ENCODE peak calls at places on chromosome 9, in eight cellular contexts. V is uterus; R is activated CD4-positive, alpha-beta T cell treated with anti-CD3 and anti-CD28 coated beads for 24 hours; I is keratinocyte; G is HS-5; F is stomach; O is substantia nigra; C is NCI-H510A treated with DMSO at 0.1 percent for 48 hours. T is an unnamed sample.

GRCh38 chr9:121769939-121770338 is 118.5 kb downstream of the DAB2IP start:
- DNase-seq in I (no peak), G (no peak), C (no peak), O (no peak), V (no peak), F (no peak), R (no peak), T (no peak)

GRCh38 chr9:111158375-111158774 is 120.1 kb upstream of the LPAR1 start:
- DNase-seq in G (no peak), C (no peak), F (no peak), V (no peak), O (no peak), R (no peak), I (no peak), T (peak)

GRCh38 chr9:131278421-131279111 is 2.3 kb upstream of the FAM78A start:
- DNase-seq in F (no peak), V (no peak), C (no peak), R (no peak), G (no peak), O (no peak), I (no peak), T (no peak)

GRCh38 chr9:21994996-21995651 is 533 bp downstream of the CDKN2B-AS1 start:
- DNase-seq in O (peak), R (no peak), G (peak), F (peak), V (peak), I (no peak), C (peak), T (no peak)

GRCh38 chr9:77807295-77807694 is 159.2 kb upstream of the GNA14 start:
- DNase-seq in I (peak), F (no peak), O (no peak), G (peak), R (no peak), C (no peak), V (no peak), T (peak)

GRCh38 chr9:130893250-130894101 is 3.1 kb downstream of the QRFP start:
- DNase-seq in F (peak), G (no peak), V (no peak), R (no peak), O (no peak), I (no peak), C (no peak), T (no peak)

GRCh38 chr9:131395745-131396479 is 2.0 kb downstream of the PRRC2B start:
- DNase-seq in V (no peak), O (no peak), R (no peak), F (no peak), G (no peak), C (no peak), I (no peak), T (no peak)

GRCh38 chr9:35070823-35071813 is 1.3 kb downstream of the VCP start:
- DNase-seq in R (no peak), C (no peak), V (no peak), I (no peak), F (peak), O (no peak), G (no peak), T (no peak)

GRCh38 chr9:137820161-137820855 is 57.3 kb upstream of the CACNA1B start:
- DNase-seq in R (no peak), C (no peak), I (no peak), O (no peak), V (no peak), F (no peak), G (no peak), T (no peak)

GRCh38 chr9:80615964-80616363 is 1044.2 kb downstream of the TLE4 start:
- DNase-seq in I (no peak), G (no peak), O (no peak), R (no peak), C (no peak), F (no peak), V (no peak), T (peak)

GRCh38 chr9:90025816-90026215 is 421.0 kb downstream of the GADD45G start:
- DNase-seq in G (no peak), O (no peak), R (no peak), C (no peak), I (peak), V (no peak), F (no peak), T (no peak)

GRCh38 chr9:128100581-128100980 is 26.9 kb downstream of the PTGES2 start:
- DNase-seq in C (no peak), V (no peak), O (no peak), I (no peak), R (no peak), G (no peak), F (no peak), T (no peak)

GRCh38 chr9:108296056-108296455 is 559.7 kb downstream of the ACTL7B start:
- DNase-seq in G (peak), C (no peak), I (no peak), F (no peak), O (no peak), V (no peak), R (no peak), T (peak)

GRCh38 chr9:19690128-19690527 is 98.7 kb downstream of the SLC24A2 start:
- DNase-seq in R (no peak), O (no peak), V (no peak), I (peak), C (no peak), G (no peak), F (no peak), T (no peak)

GRCh38 chr9:6575324-6575758 is 70.2 kb downstream of the GLDC start:
- DNase-seq in I (no peak), R (no peak), G (no peak), F (no peak), C (no peak), V (no peak), O (no peak), T (no peak)

GRCh38 chr9:83588256-83588655 is 34.7 kb upstream of the IDNK start:
- DNase-seq in R (no peak), F (no peak), C (no peak), V (no peak), O (no peak), G (no peak), I (no peak), T (no peak)

GRCh38 chr9:137305060-137305787 is 3.2 kb upstream of the NRARP start:
- DNase-seq in V (peak), O (no peak), G (no peak), F (peak), I (no peak), R (peak), C (peak), T (no peak)

GRCh38 chr9:136671646-136672430 is 9.1 kb downstream of the EGFL7 start:
- DNase-seq in C (no peak), O (no peak), G (no peak), V (no peak), I (no peak), F (no peak), R (peak), T (no peak)

GRCh38 chr9:28779240-28779639 is 1206.0 kb upstream of the C9orf72 start:
- DNase-seq in V (no peak), G (peak), I (no peak), F (no peak), C (no peak), R (no peak), O (no peak), T (no peak)

GRCh38 chr9:3299872-3300271 is 225.9 kb downstream of the RFX3 start:
- DNase-seq in F (no peak), O (no peak), C (no peak), R (no peak), I (no peak), V (no peak), G (no peak), T (no peak)

GRCh38 chr9:129473523-129474244 is 147.2 kb downstream of the C9orf50 start:
- DNase-seq in C (no peak), G (no peak), O (no peak), V (peak), F (no peak), I (no peak), R (no peak), T (no peak)

GRCh38 chr9:101333923-101334702 is 50.7 kb downstream of the BAAT start:
- DNase-seq in I (no peak), O (no peak), C (no peak), R (no peak), V (no peak), F (no peak), G (no peak), T (no peak)

GRCh38 chr9:116144038-116144437 is 9.6 kb upstream of the PAPPA start:
- DNase-seq in O (no peak), I (no peak), G (peak), F (no peak), V (no peak), R (no peak), C (no peak), T (no peak)

GRCh38 chr9:132800038-132800648 is 77.9 kb downstream of the AK8 start:
- DNase-seq in O (no peak), R (peak), G (peak), I (peak), C (peak), V (peak), F (peak), T (peak)

GRCh38 chr9:137370865-137371520 is 52.0 kb downstream of the EXD3 start:
- DNase-seq in I (no peak), R (no peak), G (no peak), V (no peak), F (peak), O (no peak), C (no peak), T (no peak)

GRCh38 chr9:8539681-8540197 is 740.2 kb upstream of the DMAC1 start:
- DNase-seq in V (no peak), R (no peak), C (no peak), G (no peak), O (no peak), F (no peak), I (no peak), T (no peak)

GRCh38 chr9:73689091-73689870 is 537.6 kb downstream of the ANXA1 start:
- DNase-seq in O (no peak), R (no peak), I (no peak), V (no peak), C (no peak), F (no peak), G (no peak), T (no peak)

GRCh38 chr9:23321049-23321448 is 505.0 kb downstream of the ELAVL2 start:
- DNase-seq in O (no peak), C (no peak), G (no peak), R (no peak), I (no peak), F (no peak), V (no peak), T (no peak)

GRCh38 chr9:94945191-94946144 is 219.0 kb downstream of the AOPEP start:
- DNase-seq in V (peak), F (no peak), O (no peak), G (peak), C (no peak), R (no peak), I (no peak), T (peak)

GRCh38 chr9:21974542-21975409 is 19.4 kb downstream of the CDKN2A start:
- DNase-seq in V (no peak), C (peak), I (no peak), R (peak), G (peak), F (peak), O (no peak), T (no peak)

GRCh38 chr9:90770339-90770738 is 31.3 kb upstream of the SYK start:
- DNase-seq in G (no peak), V (no peak), O (no peak), R (no peak), I (no peak), F (no peak), C (no peak), T (no peak)

GRCh38 chr9:120698766-120699165 is 15.5 kb downstream of the MEGF9 start:
- DNase-seq in R (no peak), I (no peak), G (no peak), V (no peak), C (no peak), F (no peak), O (no peak), T (no peak)

GRCh38 chr9:77663754-77664153 is 15.6 kb upstream of the GNA14 start:
- DNase-seq in R (no peak), O (no peak), C (peak), V (no peak), I (no peak), G (no peak), F (peak), T (no peak)

GRCh38 chr9:42386477-42386876 is 203.0 kb downstream of the SPATA31A6 start:
- DNase-seq in R (no peak), G (no peak), C (no peak), V (no peak), I (no peak), F (no peak), O (no peak), T (no peak)

GRCh38 chr9:78857371-78858225 is 560.7 kb downstream of the PSAT1 start:
- DNase-seq in V (no peak), O (no peak), I (no peak), R (no peak), G (no peak), F (no peak), C (no peak), T (no peak)

GRCh38 chr9:113657765-113658564 is 194.4 kb downstream of the RGS3 start:
- DNase-seq in R (peak), F (peak), I (peak), O (peak), V (peak), G (peak), C (peak), T (no peak)

GRCh38 chr9:32508728-32509127 is 17.3 kb downstream of the RIGI start:
- DNase-seq in G (no peak), F (no peak), V (no peak), O (no peak), R (no peak), I (no peak), C (peak), T (no peak)

GRCh38 chr9:1429328-1429727 is 379.2 kb downstream of the DMRT2 start:
- DNase-seq in G (no peak), V (no peak), F (no peak), O (no peak), C (no peak), I (no peak), R (no peak), T (no peak)

T was measured in AG09309.